ENCODE peak calls at places on chromosomes 11 and 22, in six cellular contexts. L, H, M, G, C and Y are unnamed samples.

GRCh38 chr11:44673691-44674090 is 53.1 kb upstream of the TSPAN18 start:
- DNase-seq in L (no peak), M (no peak), H (no peak), G (no peak), C (no peak), Y (no peak)

GRCh38 chr11:123217897-123218296 is 22.8 kb upstream of the CLMP start:
- DNase-seq in M (no peak), H (no peak), C (no peak), G (no peak), L (no peak), Y (no peak)

GRCh38 chr11:24932110-24933000 is 435.5 kb downstream of the LUZP2 start:
- DNase-seq in M (no peak), H (no peak), C (no peak), L (no peak), G (no peak), Y (peak)

GRCh38 chr22:35524966-35525686 is 15.5 kb upstream of the RASD2 start:
- DNase-seq in M (no peak), L (no peak), C (no peak), H (no peak), G (no peak), Y (peak)

GRCh38 chr22:42343136-42343484 is 72.7 kb upstream of the TCF20 start:
- DNase-seq in L (no peak), M (no peak), G (no peak), H (no peak), C (no peak), Y (no peak)

GRCh38 chr11:14499178-14499559 is 442 bp downstream of the COPB1 start:
- DNase-seq in G (peak), L (peak), H (no peak), C (no peak), M (peak), Y (no peak)

GRCh38 chr11:79242616-79243015 is 198.2 kb downstream of the TENM4 start:
- DNase-seq in G (no peak), C (no peak), L (no peak), H (no peak), M (no peak), Y (no peak)

GRCh38 chr11:58039589-58039988 is 8.8 kb downstream of the OR6Q1 start:
- DNase-seq in C (no peak), M (no peak), G (no peak), L (no peak), H (no peak), Y (no peak)

GRCh38 chr11:65208785-65209710 is 27.3 kb downstream of the CAPN1 start:
- DNase-seq in M (no peak), L (no peak), C (no peak), G (no peak), H (no peak), Y (no peak)

GRCh38 chr11:83157755-83158473 is 983 bp downstream of the PCF11 start:
- DNase-seq in G (peak), M (peak), H (peak), C (no peak), L (peak), Y (peak)

GRCh38 chr11:1448166-1448825 is 38.3 kb downstream of the MOB2 start:
- DNase-seq in L (no peak), G (no peak), M (no peak), H (no peak), C (no peak), Y (no peak)

GRCh38 chr11:70103256-70103975 is 25.3 kb downstream of the ANO1 start:
- DNase-seq in M (no peak), G (no peak), H (no peak), L (no peak), C (no peak), Y (no peak)

GRCh38 chr11:45262900-45263299 is 23.2 kb downstream of the SYT13 start:
- DNase-seq in C (no peak), H (no peak), M (no peak), G (no peak), L (no peak), Y (no peak)

GRCh38 chr11:11157201-11157600 is 195.8 kb downstream of the CSNK2A3 start:
- DNase-seq in L (peak), G (peak), C (no peak), H (no peak), M (peak), Y (peak)

GRCh38 chr11:75768112-75768908 is at the start of gene DGAT2:
- DNase-seq in H (peak), M (peak), G (peak), C (peak), L (peak), Y (peak)

GRCh38 chr11:75673977-75674582 is 5.2 kb upstream of the MAP6 start:
- DNase-seq in C (no peak), H (no peak), G (peak), M (no peak), L (peak), Y (peak)

GRCh38 chr11:63887600-63887999 is 29.4 kb downstream of the RCOR2 start:
- DNase-seq in L (no peak), G (no peak), H (no peak), M (no peak), C (no peak), Y (no peak)

GRCh38 chr11:46210133-46210636 is 67.3 kb upstream of the CREB3L1 start:
- DNase-seq in C (no peak), M (no peak), H (no peak), L (peak), G (peak), Y (peak)

GRCh38 chr11:8356731-8357504 is 93.2 kb upstream of the LMO1 start:
- DNase-seq in G (peak), H (peak), L (no peak), M (no peak), C (no peak), Y (no peak)

GRCh38 chr22:42913874-42914510 is 56.9 kb upstream of the ARFGAP3 start:
- DNase-seq in C (no peak), M (no peak), L (no peak), G (no peak), H (no peak), Y (no peak)

GRCh38 chr11:12524865-12525264 is 147.5 kb downstream of the PARVA start:
- DNase-seq in M (no peak), G (no peak), C (no peak), L (no peak), H (no peak), Y (no peak)

GRCh38 chr11:60786811-60787567 is 1.9 kb downstream of the MS4A10 start:
- DNase-seq in H (no peak), G (no peak), C (no peak), M (no peak), L (peak), Y (peak)

GRCh38 chr11:69864589-69864929 is 45.3 kb upstream of the FGF3 start:
- DNase-seq in C (no peak), H (no peak), L (no peak), M (peak), G (no peak), Y (no peak)

GRCh38 chr22:33381531-33382406 is 323.6 kb upstream of the SYN3 start:
- DNase-seq in M (no peak), H (no peak), G (no peak), L (no peak), C (no peak), Y (no peak)

GRCh38 chr11:65562020-65562419 is 3.9 kb upstream of the LTBP3 start:
- DNase-seq in G (no peak), M (no peak), L (no peak), H (no peak), C (no peak), Y (no peak)

GRCh38 chr11:6405039-6405667 is 13.7 kb downstream of the APBB1 start:
- DNase-seq in H (peak), M (peak), L (no peak), C (peak), G (peak), Y (no peak)

GRCh38 chr11:111361082-111361801 is 17.8 kb downstream of the POU2AF1 start:
- DNase-seq in C (no peak), H (no peak), G (peak), L (no peak), M (no peak), Y (no peak)

GRCh38 chr22:27749597-27750225 is 51.8 kb downstream of the MN1 start:
- DNase-seq in H (no peak), M (peak), G (no peak), L (peak), C (no peak), Y (peak)

GRCh38 chr11:17445240-17445795 is 31.3 kb downstream of the ABCC8 start:
- DNase-seq in M (no peak), C (no peak), H (no peak), L (no peak), G (no peak), Y (no peak)

GRCh38 chr11:121106812-121107211 is 5.8 kb downstream of the TECTA start:
- DNase-seq in C (no peak), G (no peak), H (no peak), M (no peak), L (no peak), Y (no peak)

GRCh38 chr11:1092145-1092670 is 17.5 kb downstream of the MUC2 start:
- DNase-seq in L (no peak), M (no peak), G (no peak), H (no peak), C (no peak), Y (no peak)

GRCh38 chr11:17471501-17471900 is 5.1 kb downstream of the ABCC8 start:
- DNase-seq in L (no peak), C (no peak), H (no peak), G (no peak), M (no peak), Y (no peak)

GRCh38 chr11:45254070-45254469 is 32.1 kb downstream of the SYT13 start:
- DNase-seq in G (no peak), H (no peak), C (no peak), M (no peak), L (peak), Y (peak)

GRCh38 chr11:123519055-123519796 is 89.2 kb downstream of the GRAMD1B start:
- DNase-seq in C (no peak), M (peak), G (no peak), H (no peak), L (peak), Y (no peak)

GRCh38 chr11:78037056-78037455 is 14.0 kb upstream of the KCTD14 start:
- DNase-seq in G (no peak), C (no peak), M (no peak), H (no peak), L (no peak), Y (no peak)

GRCh38 chr22:47045691-47046410 is 283.4 kb downstream of the TBC1D22A start:
- DNase-seq in L (no peak), G (no peak), M (no peak), C (no peak), H (no peak), Y (no peak)

GRCh38 chr11:134032501-134033091 is 36.3 kb upstream of the JAM3 start:
- DNase-seq in G (no peak), H (no peak), C (no peak), L (no peak), M (no peak), Y (no peak)

GRCh38 chr11:47020793-47021624 is 84.4 kb downstream of the CSTPP1 start:
- DNase-seq in L (peak), M (no peak), C (no peak), G (no peak), H (peak), Y (peak)

DNA sequence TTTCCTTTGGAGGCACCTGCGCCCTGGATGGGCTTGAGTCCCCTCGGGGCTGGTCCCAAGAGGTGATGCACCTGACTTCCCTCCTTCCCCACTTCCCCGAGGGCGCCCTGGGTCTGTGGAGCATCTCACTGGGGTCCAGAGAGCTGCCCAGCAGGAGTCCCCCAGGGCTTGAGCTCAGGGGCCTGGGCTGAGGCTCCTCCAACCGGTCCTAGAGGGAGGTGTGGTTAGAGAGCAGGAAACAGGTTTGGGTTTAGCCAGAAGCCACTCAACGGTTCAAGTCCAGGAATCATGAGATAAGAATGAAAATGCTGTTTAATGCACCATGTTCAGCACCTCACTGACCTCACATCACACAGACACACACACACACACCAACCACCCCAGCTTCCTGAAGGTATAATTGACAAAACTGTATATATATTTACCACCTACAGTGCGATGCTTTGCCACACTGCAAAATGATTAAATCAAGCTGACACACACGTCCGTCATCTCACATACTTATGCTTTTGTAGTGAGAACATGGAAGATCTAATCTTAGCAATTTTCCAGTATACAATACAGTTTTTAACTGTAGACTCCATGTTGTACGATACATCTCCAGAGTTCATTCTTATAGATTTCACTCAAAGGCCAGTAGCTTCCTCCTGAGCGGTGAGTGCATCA is 629 bp upstream of the IGLL1 start:
- DNase-seq in L (no peak), G (peak), C (no peak), H (no peak), M (no peak), Y (no peak)
- H3K4me2 ChIP-seq in L (no peak), G (no peak), C (no peak), H (no peak), M (no peak), Y (no peak)

GRCh38 chr11:103349595-103349994 is 240.4 kb downstream of the DYNC2H1 start:
- DNase-seq in L (no peak), G (no peak), M (no peak), C (no peak), H (no peak), Y (no peak)
- H3K14ac ChIP-seq in L (no peak), G (no peak), M (no peak), C (no peak), H (no peak), Y (no peak)

GRCh38 chr11:129249923-129250322 is 57.8 kb upstream of the ARHGAP32 start:
- DNase-seq in L (no peak), H (no peak), C (no peak), M (no peak), G (no peak), Y (no peak)

GRCh38 chr11:129248618-129249017 is 56.5 kb upstream of the ARHGAP32 start:
- DNase-seq in H (no peak), C (no peak), M (no peak), G (no peak), L (peak), Y (peak)

GRCh38 chr11:129252621-129253020 is 60.5 kb upstream of the ARHGAP32 start:
- DNase-seq in C (peak), H (peak), L (no peak), M (peak), G (no peak), Y (no peak)

GRCh38 chr11:129249351-129249750 is 57.2 kb upstream of the ARHGAP32 start:
- DNase-seq in C (no peak), G (no peak), H (no peak), M (no peak), L (peak), Y (peak)

DNA sequence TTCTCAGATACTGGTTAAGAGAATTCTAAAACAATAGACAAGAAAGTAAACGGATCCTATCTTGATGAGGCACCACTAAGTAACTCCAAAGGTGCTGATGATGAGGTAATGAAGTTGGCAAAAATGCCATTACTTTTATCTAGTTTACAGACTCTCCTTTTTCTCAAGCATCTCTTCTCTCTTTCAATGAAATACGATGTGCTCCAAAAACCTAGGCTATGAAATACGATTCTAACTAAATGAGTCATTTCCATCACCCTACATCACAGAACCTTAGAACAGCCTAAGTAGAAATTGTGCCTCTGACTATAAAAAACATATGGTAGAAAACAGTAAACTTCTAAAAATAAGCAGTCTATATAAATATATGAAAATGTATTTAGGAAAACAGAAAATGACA is 58.9 kb upstream of the ARHGAP32 start:
- DNase-seq in G (no peak), C (no peak), L (peak), M (no peak), H (no peak), Y (no peak)
- H3K4me2 ChIP-seq in G (no peak), C (no peak), L (peak), M (no peak), H (no peak), Y (no peak)

DNA sequence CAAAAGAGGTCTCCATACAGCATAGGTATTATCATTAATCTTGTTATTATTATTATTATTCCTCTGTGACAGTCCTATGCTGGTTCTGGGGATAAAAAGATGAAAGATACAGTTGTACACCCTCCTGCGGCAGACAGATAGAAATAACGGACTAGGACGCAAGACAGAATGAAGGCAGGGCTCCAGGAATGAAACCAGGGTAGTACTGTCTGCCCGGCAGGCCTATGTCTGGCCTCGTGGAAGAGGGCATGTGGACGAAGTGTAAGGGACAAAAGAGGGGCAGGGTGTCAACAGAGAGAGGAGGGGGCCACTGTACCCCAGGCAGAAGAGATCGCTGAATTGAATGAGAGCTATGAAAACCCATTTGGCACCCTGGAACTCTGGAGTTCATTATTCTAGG is 25.2 kb downstream of the DSCAML1 start:
- DNase-seq in G (no peak), C (no peak), M (no peak), H (no peak), L (no peak), Y (no peak)
- H3K14ac ChIP-seq in G (no peak), C (no peak), M (no peak), H (no peak), L (no peak), Y (no peak)

GRCh38 chr11:23151819-23152218 is 291.5 kb upstream of the CCDC179 start:
- DNase-seq in M (no peak), C (no peak), H (no peak), G (no peak), L (peak), Y (no peak)
- H3K4me2 ChIP-seq in M (no peak), C (no peak), H (no peak), G (no peak), L (no peak), Y (no peak)

GRCh38 chr22:39947488-39948216 is 12.5 kb upstream of the TMA7B start:
- DNase-seq in M (no peak), L (no peak), H (no peak), G (no peak), C (no peak), Y (no peak)

GRCh38 chr22:39946571-39947407 is 13.4 kb upstream of the TMA7B start:
- DNase-seq in L (no peak), C (no peak), M (no peak), H (no peak), G (no peak), Y (no peak)

GRCh38 chr22:39952347-39952746 is 7.8 kb upstream of the TMA7B start:
- DNase-seq in L (no peak), M (no peak), G (no peak), C (no peak), H (no peak), Y (no peak)

GRCh38 chr22:39953101-39953500 is 7.1 kb upstream of the TMA7B start:
- DNase-seq in C (no peak), L (no peak), G (no peak), M (no peak), H (no peak), Y (no peak)

DNA sequence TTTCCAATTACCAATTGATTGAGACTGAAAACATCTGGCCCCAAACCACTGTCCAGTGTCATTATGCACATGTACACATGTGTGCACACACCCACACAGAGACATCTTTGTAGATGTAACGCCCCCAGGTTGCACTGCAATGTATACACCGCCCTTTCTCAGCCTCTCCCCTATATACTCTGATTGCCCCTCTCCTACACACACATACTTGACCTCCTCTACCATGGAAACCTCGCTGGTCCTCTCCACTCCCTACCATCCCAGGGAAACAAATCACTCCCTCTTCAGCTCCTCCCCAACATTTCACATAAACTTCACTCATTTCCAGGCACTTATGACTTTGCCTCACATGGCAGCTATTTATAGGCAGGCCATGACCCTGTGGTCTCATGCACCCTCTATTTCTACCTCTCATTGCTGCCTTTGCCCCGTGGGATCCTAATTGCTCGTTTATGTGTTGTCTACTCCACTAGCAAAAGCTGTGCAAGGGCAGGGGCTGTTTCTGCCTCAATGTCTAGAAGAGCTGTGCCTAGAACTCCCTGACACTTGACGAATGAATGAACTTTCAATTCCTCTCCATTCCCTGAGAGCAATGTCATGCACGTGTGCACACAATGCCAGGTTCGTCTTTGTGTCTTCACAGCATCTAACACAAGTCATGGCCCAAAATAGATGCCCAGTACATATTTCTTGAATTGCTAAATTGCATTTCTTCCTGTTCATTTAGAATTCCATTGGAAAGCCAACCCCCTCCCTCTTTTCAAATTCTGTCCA is 10.0 kb upstream of the TMA7B start:
- DNase-seq in L (no peak), C (no peak), G (no peak), M (no peak), H (no peak), Y (peak)
- H3K14ac ChIP-seq in L (no peak), C (no peak), G (no peak), M (no peak), H (no peak), Y (no peak)

GRCh38 chr11:102139081-102139498 is 28.8 kb downstream of the YAP1 start:
- DNase-seq in G (peak), M (no peak), H (no peak), L (peak), C (no peak), Y (peak)
- H3K4me2 ChIP-seq in G (peak), M (no peak), H (no peak), L (peak), C (no peak), Y (no peak)

GRCh38 chr11:114226283-114226859 is 69.8 kb upstream of the NNMT start:
- DNase-seq in H (no peak), C (no peak), L (no peak), M (no peak), G (no peak), Y (no peak)

GRCh38 chr11:114229062-114229450 is 67.1 kb upstream of the NNMT start:
- DNase-seq in H (no peak), G (no peak), M (no peak), L (no peak), C (no peak), Y (no peak)

GRCh38 chr11:114230031-114230430 is 66.2 kb upstream of the NNMT start:
- DNase-seq in L (no peak), H (no peak), G (no peak), C (no peak), M (no peak), Y (no peak)

GRCh38 chr11:114228401-114229061 is 67.7 kb upstream of the NNMT start:
- DNase-seq in L (no peak), C (no peak), M (no peak), H (no peak), G (no peak), Y (no peak)

GRCh38 chr11:114225662-114226061 is 70.5 kb upstream of the NNMT start:
- DNase-seq in L (no peak), H (no peak), M (no peak), C (no peak), G (no peak), Y (no peak)
- H3K14ac ChIP-seq in L (no peak), H (no peak), M (no peak), C (no peak), G (no peak), Y (no peak)

GRCh38 chr11:68011046-68011943 is 1.2 kb downstream of the ALDH3B1 start:
- DNase-seq in G (no peak), C (no peak), H (no peak), L (no peak), M (no peak), Y (no peak)
- H3K4me2 ChIP-seq in G (no peak), C (no peak), H (no peak), L (peak), M (no peak), Y (peak)